ENCODE peak calls at places on chromosome 17, in six cellular contexts. I is stomach, A is brain microvascular endothelial cell, H is tibial artery, N is PC-9, X is breast epithelium. U is an unnamed sample.

GRCh38 chr17:29042679-29043538 is at the start of gene PIPOX:
- DNase-seq in N (no peak), X (no peak), H (no peak), A (peak), I (no peak), U (no peak)

GRCh38 chr17:64585146-64585545 is 77.0 kb downstream of the SMURF2 start:
- DNase-seq in N (no peak), A (no peak), X (no peak), I (no peak), H (no peak), U (no peak)

GRCh38 chr17:75762513-75763268 is 2.3 kb downstream of the GALK1 start:
- DNase-seq in X (no peak), A (no peak), N (no peak), H (no peak), I (no peak), U (no peak)

GRCh38 chr17:2647961-2648360 is 54.5 kb downstream of the PAFAH1B1 start:
- DNase-seq in X (no peak), I (no peak), H (no peak), N (no peak), A (no peak), U (no peak)

GRCh38 chr17:74935585-74936469 is at the start of gene OTOP3:
- DNase-seq in H (no peak), X (no peak), N (no peak), I (no peak), A (no peak), U (no peak)

GRCh38 chr17:69175812-69176517 is 34.3 kb upstream of the ABCA6 start:
- DNase-seq in H (no peak), I (no peak), A (peak), X (no peak), N (peak), U (peak)

GRCh38 chr17:77494664-77495435 is 354.1 kb downstream of the SEC14L1 start:
- DNase-seq in X (peak), A (peak), H (peak), N (peak), I (peak), U (peak)

GRCh38 chr17:27780441-27781404 is 19.6 kb downstream of the NOS2 start:
- DNase-seq in X (no peak), H (no peak), A (no peak), I (no peak), N (no peak), U (no peak)

GRCh38 chr17:73958453-73958852 is 245.0 kb upstream of the RPL38 start:
- DNase-seq in A (no peak), H (no peak), N (no peak), I (no peak), X (no peak), U (no peak)

GRCh38 chr17:510223-510917 is 157.8 kb upstream of the RPH3AL start:
- DNase-seq in X (no peak), I (no peak), H (no peak), A (no peak), N (no peak), U (no peak)

GRCh38 chr17:64641499-64641898 is 20.6 kb downstream of the SMURF2 start:
- DNase-seq in I (no peak), X (no peak), A (peak), H (no peak), N (no peak), U (peak)

GRCh38 chr17:32126746-32127145 is 15.6 kb upstream of the RHOT1 start:
- DNase-seq in A (no peak), H (no peak), X (no peak), N (no peak), I (no peak), U (no peak)

GRCh38 chr17:19958023-19958422 is 19.6 kb downstream of the AKAP10 start:
- DNase-seq in A (peak), I (no peak), H (no peak), X (no peak), N (peak), U (peak)

GRCh38 chr17:35797370-35797769 is 1.9 kb upstream of the MMP28 start:
- DNase-seq in N (no peak), A (no peak), X (no peak), H (no peak), I (no peak), U (no peak)

GRCh38 chr17:60153606-60154355 is 4.0 kb downstream of the CA4 start:
- DNase-seq in N (no peak), X (no peak), H (no peak), A (no peak), I (no peak), U (no peak)

GRCh38 chr17:40371261-40371929 is 6.9 kb upstream of the GJD3 start:
- DNase-seq in X (no peak), A (no peak), I (no peak), H (no peak), N (no peak), U (no peak)

GRCh38 chr17:72234951-72235350 is 114.1 kb downstream of the SOX9 start:
- DNase-seq in H (no peak), X (no peak), I (no peak), A (no peak), N (no peak), U (no peak)

GRCh38 chr17:68684860-68685493 is 83.8 kb upstream of the FAM20A start:
- DNase-seq in X (no peak), H (peak), A (no peak), N (no peak), I (no peak), U (no peak)

GRCh38 chr17:56176101-56176500 is 22.8 kb downstream of the ANKFN1 start:
- DNase-seq in A (no peak), N (no peak), X (no peak), I (no peak), H (no peak), U (no peak)

GRCh38 chr17:17712268-17712924 is 31.1 kb downstream of the RAI1 start:
- DNase-seq in H (no peak), A (peak), X (no peak), N (peak), I (no peak), U (peak)

GRCh38 chr17:43018008-43018853 is 4.0 kb downstream of the VAT1 start:
- DNase-seq in H (no peak), X (no peak), A (no peak), N (no peak), I (no peak), U (no peak)

GRCh38 chr17:17445925-17446665 is 30.7 kb upstream of the MED9 start:
- DNase-seq in A (peak), H (no peak), N (peak), X (peak), I (peak), U (peak)

GRCh38 chr17:63961355-63962207 is 11.1 kb downstream of the SCN4A start:
- DNase-seq in H (peak), N (peak), I (peak), X (no peak), A (peak), U (peak)

GRCh38 chr17:44952946-44953475 is 5.4 kb upstream of the KIF18B start:
- DNase-seq in I (no peak), A (no peak), X (peak), N (no peak), H (no peak), U (no peak)

GRCh38 chr17:29533976-29534375 is 32.9 kb downstream of the ABHD15 start:
- DNase-seq in I (no peak), H (no peak), N (no peak), A (no peak), X (no peak), U (no peak)

GRCh38 chr17:63534078-63534570 is 11.0 kb downstream of the KCNH6 start:
- DNase-seq in I (no peak), N (no peak), A (no peak), H (no peak), X (no peak), U (no peak)

GRCh38 chr17:67725232-67726206 is 7.8 kb downstream of the NOL11 start:
- DNase-seq in I (no peak), X (no peak), A (no peak), N (no peak), H (no peak), U (no peak)

GRCh38 chr17:74513987-74514631 is 17.2 kb downstream of the CD300LB start:
- DNase-seq in I (peak), A (peak), H (no peak), X (peak), N (no peak), U (peak)

GRCh38 chr17:1735418-1735817 is 7.3 kb upstream of the SERPINF2 start:
- DNase-seq in H (no peak), I (no peak), X (no peak), N (no peak), A (no peak), U (no peak)

GRCh38 chr17:72184805-72185204 is 64.0 kb downstream of the SOX9 start:
- DNase-seq in N (no peak), I (no peak), A (no peak), H (no peak), X (no peak), U (peak)

GRCh38 chr17:29167393-29168078 is 12.7 kb downstream of the MYO18A start:
- DNase-seq in H (no peak), A (no peak), N (no peak), X (no peak), I (no peak), U (no peak)

GRCh38 chr17:65041518-65041917 is 15.0 kb downstream of the GNA13 start:
- DNase-seq in A (no peak), X (no peak), H (no peak), N (no peak), I (no peak), U (no peak)

GRCh38 chr17:3594056-3594810 is 15.0 kb downstream of the TRPV1 start:
- DNase-seq in X (no peak), H (no peak), N (no peak), A (peak), I (no peak), U (peak)

DNA sequence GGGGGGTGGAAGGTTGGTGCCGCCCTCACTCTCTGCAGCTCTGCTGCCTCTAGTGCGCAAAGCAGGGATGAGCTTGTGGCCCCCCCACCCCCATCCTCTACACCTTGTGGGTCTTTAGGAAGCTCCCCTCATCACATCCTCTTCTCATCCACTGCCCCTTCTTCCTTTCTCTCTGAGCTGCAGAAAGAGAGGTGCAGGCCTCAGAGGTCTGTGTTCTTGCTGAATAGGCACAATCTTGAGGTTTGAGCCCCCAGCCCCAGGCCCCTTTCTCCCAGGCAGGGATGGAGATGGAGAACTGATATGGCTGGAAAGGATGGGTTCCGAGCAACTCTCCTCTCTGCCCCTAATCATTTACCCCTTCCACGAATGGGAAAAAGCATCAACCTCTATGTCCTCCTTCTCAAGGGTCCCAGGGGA is 2.6 kb downstream of the CACNA1G start:
- DNase-seq in I (no peak), X (no peak), A (no peak), N (no peak), H (no peak), U (no peak)
- TF ChIP-seq CTCF in I (no peak), X (no peak), A (peak), N (no peak), H (no peak), U (no peak)

DNA sequence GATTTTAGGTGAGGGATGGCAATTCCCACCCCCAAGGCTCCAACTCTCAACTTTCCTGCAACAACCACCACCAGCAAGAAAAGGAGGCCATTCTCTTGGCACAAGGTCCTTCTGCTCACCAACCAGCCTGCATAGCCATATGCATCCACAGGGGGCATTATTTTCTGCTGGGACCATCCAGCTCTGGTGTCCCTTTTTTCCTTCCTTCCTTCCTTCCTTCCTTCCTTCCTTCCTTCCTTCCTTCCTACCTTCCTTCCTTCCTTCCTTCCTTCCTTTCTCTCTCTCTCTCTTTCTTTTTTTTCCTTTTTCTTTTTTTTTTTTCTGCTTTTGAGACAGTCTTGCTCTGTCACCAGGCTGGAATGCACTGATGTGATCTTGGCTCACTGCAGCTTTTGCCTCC is 21.1 kb upstream of the COX10 start:
- DNase-seq in X (no peak), H (no peak), N (no peak), I (no peak), A (no peak), U (no peak)
- TF ChIP-seq CTCF in X (no peak), H (no peak), N (no peak), I (no peak), A (peak), U (no peak)

GRCh38 chr17:82615084-82616020 is 32.9 kb downstream of the WDR45B start:
- DNase-seq in X (no peak), N (no peak), I (no peak), A (no peak), H (no peak), U (no peak)
- TF ChIP-seq CTCF in X (no peak), N (no peak), I (no peak), A (peak), H (no peak), U (no peak)

DNA sequence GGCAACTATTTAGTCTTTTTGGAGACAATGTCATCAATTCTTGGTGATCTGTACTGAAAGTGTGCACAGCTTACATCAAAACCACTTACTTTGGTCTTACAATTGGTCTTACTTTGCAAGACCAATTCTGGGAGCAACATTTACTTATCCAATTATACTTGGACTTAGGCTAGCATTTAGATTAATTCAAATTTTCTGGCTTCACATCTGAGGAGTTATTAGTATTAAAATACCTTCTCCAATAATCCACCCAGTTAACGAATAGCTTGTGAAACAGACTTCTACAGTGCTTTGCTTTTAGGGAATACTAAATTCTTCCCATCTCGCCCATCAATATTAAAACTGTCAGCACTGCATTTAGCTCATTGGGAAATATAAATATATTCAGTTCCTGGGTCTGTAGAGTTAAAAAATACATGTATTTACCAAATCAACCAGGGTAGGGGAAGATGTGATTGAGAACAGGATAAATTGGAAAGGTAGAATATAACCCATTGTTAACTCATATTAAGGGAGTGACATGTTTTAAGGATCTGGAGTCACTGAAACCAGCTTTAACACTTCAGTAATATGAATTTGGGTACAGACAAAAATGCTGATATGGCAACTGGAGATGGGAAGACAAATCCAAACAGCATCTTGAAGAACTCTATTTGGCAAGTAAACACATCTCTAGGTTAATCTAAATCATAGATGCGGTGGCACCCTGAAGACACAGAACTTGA is 9.2 kb upstream of the VEZF1 start:
- DNase-seq in I (no peak), A (no peak), X (no peak), N (no peak), H (no peak), U (no peak)
- TF ChIP-seq CTCF in I (no peak), A (no peak), X (no peak), N (no peak), H (no peak), U (no peak)

GRCh38 chr17:80126449-80126715 is 20.5 kb downstream of the EIF4A3 start:
- DNase-seq in H (no peak), I (no peak), N (no peak), A (no peak), X (no peak), U (no peak)

GRCh38 chr17:80123791-80124190 is 22.4 kb downstream of the GAA start:
- DNase-seq in H (no peak), I (peak), N (no peak), X (peak), A (no peak), U (peak)

GRCh38 chr17:80122926-80123505 is 21.6 kb downstream of the GAA start:
- DNase-seq in H (no peak), N (no peak), A (no peak), I (peak), X (no peak), U (no peak)

GRCh38 chr17:80125656-80126448 is 21.1 kb downstream of the EIF4A3 start:
- DNase-seq in N (no peak), X (no peak), A (no peak), I (peak), H (no peak), U (peak)

DNA sequence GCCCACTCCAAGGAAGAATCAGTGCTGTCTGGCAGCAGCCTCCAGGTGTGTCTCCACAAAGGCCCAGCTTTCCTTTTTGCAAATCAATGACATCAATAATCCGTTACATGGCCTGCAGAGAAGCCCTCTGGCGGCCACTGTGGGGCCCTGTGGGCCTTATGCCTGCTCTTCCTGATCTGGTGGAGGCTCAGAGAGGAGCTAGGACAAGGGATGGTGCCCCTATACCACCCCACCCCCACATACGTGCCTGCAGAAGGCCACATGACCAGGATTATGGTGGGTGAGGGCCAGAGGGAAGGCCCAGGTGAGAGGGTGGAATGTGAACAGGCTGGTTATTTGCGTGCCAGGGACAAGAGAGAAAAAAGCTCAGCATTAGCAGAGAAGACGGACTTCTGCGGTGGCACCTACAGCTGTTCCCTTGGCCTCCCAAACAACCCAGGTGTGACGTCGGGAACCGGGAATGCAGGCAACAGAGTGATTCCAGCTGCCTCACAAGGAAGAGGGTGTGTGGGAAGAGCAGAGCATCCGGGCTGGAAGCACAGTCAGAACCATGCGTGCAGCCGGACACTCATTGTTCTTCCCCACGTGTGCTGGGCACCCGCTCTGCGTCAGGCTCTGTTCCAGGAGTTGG is 22.5 kb downstream of the EIF4A3 start:
- DNase-seq in N (peak), A (no peak), X (no peak), I (peak), H (no peak), U (peak)
- TF ChIP-seq CTCF in N (peak), A (peak), X (no peak), I (peak), H (no peak), U (peak)

GRCh38 chr17:50272711-50273653 is 1.3 kb upstream of the TMEM92 start:
- DNase-seq in I (peak), N (no peak), X (peak), A (peak), H (peak), U (peak)
- TF ChIP-seq CTCF in I (peak), N (peak), X (peak), A (peak), H (peak), U (peak)

GRCh38 chr17:41910701-41911391 is 7.9 kb downstream of the ACLY start:
- DNase-seq in H (no peak), I (no peak), N (no peak), A (peak), X (no peak), U (peak)
- TF ChIP-seq CTCF in H (no peak), I (no peak), N (no peak), A (no peak), X (no peak), U (no peak)

GRCh38 chr17:16066125-16066524 is 66.5 kb downstream of the TTC19 start:
- DNase-seq in N (no peak), A (no peak), X (no peak), H (no peak), I (no peak), U (no peak)

DNA sequence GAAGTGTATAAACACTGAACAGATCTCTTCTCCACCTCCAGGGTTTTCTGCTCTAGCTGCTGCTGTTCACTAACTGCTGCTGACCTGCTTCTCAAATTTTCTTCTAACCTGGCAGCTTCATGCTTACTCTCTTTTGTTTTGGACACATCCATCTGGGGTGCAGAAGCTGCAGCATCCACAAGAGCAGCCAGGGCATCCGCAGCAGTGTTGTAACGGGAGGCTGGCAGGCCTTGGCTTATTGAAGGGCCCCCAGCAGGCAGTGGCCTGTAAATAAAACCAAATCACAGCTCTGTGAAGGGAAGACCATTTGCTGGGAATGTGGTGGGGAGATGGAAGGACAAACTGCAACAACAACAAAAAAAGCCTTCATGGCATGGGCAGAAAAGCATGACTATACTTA is 62.0 kb downstream of the TTC19 start:
- DNase-seq in X (no peak), H (no peak), N (no peak), A (no peak), I (no peak), U (no peak)
- TF ChIP-seq CTCF in X (no peak), H (no peak), N (no peak), A (no peak), I (no peak), U (no peak)

U was measured in foreskin fibroblast.